ENCODE peak calls at places on chromosomes 5 and 9, in six cellular contexts. One of them, this sample, is unnamed.

GRCh38 chr9:4762889-4763521 is 22.0 kb upstream of the AK3 start:
- DNase-seq in keratinocyte: no peak
- DNase-seq in GM23248: peak; percentile 62
- DNase-seq in heart left ventricle: peak; percentile 56
- DNase-seq in Peyer's patch: no peak
- DNase-seq in PC-3: no peak
- DNase-seq in this sample: no peak

GRCh38 chr5:150567031-150567680 is 59.2 kb downstream of the NDST1 start:
- DNase-seq in heart left ventricle: no peak
- DNase-seq in PC-3: no peak
- DNase-seq in keratinocyte: no peak
- DNase-seq in Peyer's patch: no peak
- DNase-seq in GM23248: peak; percentile 89
- DNase-seq in this sample: no peak

GRCh38 chr5:151123897-151124751 is 33.5 kb downstream of the ANXA6 start:
- DNase-seq in GM23248: peak; percentile 45
- DNase-seq in keratinocyte: no peak
- DNase-seq in Peyer's patch: peak; percentile 88
- DNase-seq in PC-3: peak; percentile 53
- DNase-seq in heart left ventricle: peak; percentile 82
- DNase-seq in this sample: peak; percentile 91

GRCh38 chr9:131484051-131484445 is 18.7 kb upstream of the POMT1 start:
- DNase-seq in GM23248: no peak
- DNase-seq in PC-3: no peak
- DNase-seq in keratinocyte: no peak
- DNase-seq in heart left ventricle: no peak
- DNase-seq in Peyer's patch: no peak
- DNase-seq in this sample: no peak

GRCh38 chr9:34145165-34145564 is 18.7 kb upstream of the DCAF12 start:
- DNase-seq in heart left ventricle: no peak
- DNase-seq in Peyer's patch: no peak
- DNase-seq in keratinocyte: no peak
- DNase-seq in GM23248: peak; percentile 32
- DNase-seq in PC-3: no peak
- DNase-seq in this sample: peak; percentile 70

GRCh38 chr9:89137548-89138462 is 40.8 kb downstream of the SHC3 start:
- DNase-seq in keratinocyte: peak; percentile 38
- DNase-seq in GM23248: peak; percentile 97
- DNase-seq in Peyer's patch: no peak
- DNase-seq in heart left ventricle: peak; percentile 61
- DNase-seq in PC-3: peak; percentile 90
- DNase-seq in this sample: peak; percentile 5

GRCh38 chr9:131585375-131585774 is 40.1 kb downstream of the PRRT1B start:
- DNase-seq in keratinocyte: no peak
- DNase-seq in PC-3: no peak
- DNase-seq in heart left ventricle: peak; percentile 45
- DNase-seq in GM23248: no peak
- DNase-seq in Peyer's patch: peak; percentile 68
- DNase-seq in this sample: no peak

GRCh38 chr5:177507165-177507564 is 2.5 kb downstream of the DOK3 start:
- DNase-seq in Peyer's patch: no peak
- DNase-seq in PC-3: peak; percentile 27
- DNase-seq in heart left ventricle: no peak
- DNase-seq in keratinocyte: no peak
- DNase-seq in GM23248: peak; percentile 42
- DNase-seq in this sample: no peak

GRCh38 chr5:151463137-151464029 is 16.0 kb downstream of the SLC36A1 start:
- DNase-seq in GM23248: no peak
- DNase-seq in keratinocyte: no peak
- DNase-seq in PC-3: peak; percentile 41
- DNase-seq in Peyer's patch: no peak
- DNase-seq in heart left ventricle: no peak
- DNase-seq in this sample: no peak

GRCh38 chr9:123378956-123379660 is 23.1 kb downstream of the CRB2 start:
- DNase-seq in PC-3: no peak
- DNase-seq in Peyer's patch: no peak
- DNase-seq in GM23248: no peak
- DNase-seq in keratinocyte: no peak
- DNase-seq in heart left ventricle: no peak
- DNase-seq in this sample: no peak

GRCh38 chr5:1228121-1228520 is 2.9 kb downstream of the SLC6A18 start:
- DNase-seq in heart left ventricle: no peak
- DNase-seq in PC-3: no peak
- DNase-seq in Peyer's patch: no peak
- DNase-seq in GM23248: no peak
- DNase-seq in keratinocyte: no peak
- DNase-seq in this sample: no peak

GRCh38 chr5:113047733-113048652 is 71.4 kb downstream of the DCP2 start:
- DNase-seq in heart left ventricle: peak; percentile 49
- DNase-seq in GM23248: no peak
- DNase-seq in Peyer's patch: peak; percentile 39
- DNase-seq in PC-3: no peak
- DNase-seq in keratinocyte: no peak
- DNase-seq in this sample: no peak

GRCh38 chr5:167944121-167944858 is 347.2 kb upstream of the WWC1 start:
- DNase-seq in GM23248: no peak
- DNase-seq in heart left ventricle: peak; percentile 81
- DNase-seq in Peyer's patch: no peak
- DNase-seq in PC-3: no peak
- DNase-seq in keratinocyte: no peak
- DNase-seq in this sample: no peak

GRCh38 chr5:167943353-167943752 is 348.1 kb upstream of the WWC1 start:
- DNase-seq in heart left ventricle: no peak
- DNase-seq in PC-3: no peak
- DNase-seq in Peyer's patch: no peak
- DNase-seq in GM23248: no peak
- DNase-seq in keratinocyte: no peak
- DNase-seq in this sample: no peak

GRCh38 chr5:167949435-167949834 is 342.0 kb upstream of the WWC1 start:
- DNase-seq in PC-3: no peak
- DNase-seq in GM23248: peak; percentile 60
- DNase-seq in heart left ventricle: no peak
- DNase-seq in Peyer's patch: no peak
- DNase-seq in keratinocyte: no peak
- DNase-seq in this sample: no peak

GRCh38 chr5:167947312-167947711 is 344.1 kb upstream of the WWC1 start:
- DNase-seq in GM23248: peak; percentile 54
- DNase-seq in heart left ventricle: no peak
- DNase-seq in Peyer's patch: no peak
- DNase-seq in PC-3: no peak
- DNase-seq in keratinocyte: no peak
- DNase-seq in this sample: no peak

DNA sequence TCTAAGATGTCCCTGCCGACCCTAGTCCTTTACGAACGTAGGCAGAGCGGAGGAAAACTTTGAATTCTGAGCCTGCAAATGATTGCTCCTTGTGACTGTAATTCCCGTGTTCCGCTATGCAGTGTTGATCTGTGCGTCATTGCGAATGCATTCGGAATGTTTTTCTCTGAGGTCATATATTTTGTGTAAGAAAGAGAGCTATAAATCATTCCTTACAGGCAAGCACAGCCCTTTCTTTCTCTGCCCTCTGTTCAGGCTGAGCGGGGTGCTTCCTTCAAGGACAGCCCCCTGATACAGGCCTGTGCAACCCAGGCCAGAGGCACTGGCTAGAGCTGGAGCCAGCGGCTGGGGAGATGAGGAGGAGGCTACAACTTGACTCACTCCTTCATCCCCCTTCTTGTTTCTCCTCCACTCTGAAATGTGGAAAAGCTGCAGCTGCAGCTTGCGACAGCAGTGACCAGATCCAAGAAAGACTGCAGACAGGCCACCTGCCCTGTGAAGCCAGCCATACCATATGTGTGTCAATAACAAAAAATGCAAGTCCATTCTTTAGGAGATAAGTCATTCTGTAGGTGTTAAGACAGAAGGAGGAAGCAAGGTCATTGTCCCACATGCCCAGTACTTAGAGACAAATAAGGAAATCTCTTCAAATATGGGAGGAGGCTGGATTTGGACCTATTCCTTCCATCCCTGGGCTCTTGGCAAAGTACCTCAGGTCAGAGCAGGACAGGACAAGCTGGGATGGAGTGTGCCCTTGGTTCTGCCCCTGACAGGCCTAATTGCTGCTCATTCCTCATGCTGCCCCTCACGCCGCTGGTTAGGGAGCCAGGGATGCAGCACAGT is 345.7 kb upstream of the WWC1 start:
- DNase-seq in keratinocyte: no peak
- DNase-seq in GM23248: peak; percentile 84
- DNase-seq in PC-3: no peak
- DNase-seq in heart left ventricle: peak; percentile 74
- DNase-seq in Peyer's patch: no peak
- DNase-seq in this sample: no peak
- H3K4me1 ChIP-seq in keratinocyte: peaks cover 30% of the 10 kb centered on the region
- H3K4me1 ChIP-seq in GM23248: peaks cover 99% of the 10 kb centered on the region
- H3K4me1 ChIP-seq in PC-3: no peaks in the 10 kb centered on the region
- H3K4me1 ChIP-seq in heart left ventricle: no peaks in the 10 kb centered on the region
- H3K4me1 ChIP-seq in Peyer's patch: no peaks in the 10 kb centered on the region
- H3K4me1 ChIP-seq in this sample: peaks cover 3% of the 10 kb centered on the region

DNA sequence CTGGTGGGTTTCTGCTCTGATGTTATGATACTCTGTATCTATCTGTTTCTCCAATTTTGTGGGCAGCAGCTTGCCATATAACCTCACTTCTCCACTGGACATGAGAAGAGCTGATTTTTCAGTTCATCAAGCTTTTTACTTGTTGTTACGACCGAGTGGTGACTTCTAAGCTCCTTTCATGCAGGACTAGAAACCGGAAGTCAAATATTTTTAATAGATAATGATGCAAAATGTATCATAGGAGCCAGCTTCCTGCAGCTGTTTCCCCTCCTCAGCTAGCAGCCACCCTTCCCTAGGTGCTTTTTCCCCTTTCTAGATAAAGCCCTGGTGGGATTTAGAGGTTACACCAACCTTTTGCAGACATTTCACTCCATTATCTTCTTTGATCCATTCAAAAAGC is 17.0 kb upstream of the ADAM19 start:
- DNase-seq in GM23248: no peak
- DNase-seq in PC-3: no peak
- DNase-seq in heart left ventricle: no peak
- DNase-seq in Peyer's patch: peak; percentile 53
- DNase-seq in keratinocyte: no peak
- DNase-seq in this sample: no peak
- H3K27ac ChIP-seq in GM23248: no peak overlapping the region
- H3K27ac ChIP-seq in PC-3: no peak overlapping the region
- H3K27ac ChIP-seq in heart left ventricle: no peak overlapping the region
- H3K27ac ChIP-seq in Peyer's patch: no peak overlapping the region
- H3K27ac ChIP-seq in keratinocyte: no peak overlapping the region
- H3K27ac ChIP-seq in this sample: no peak overlapping the region

DNA sequence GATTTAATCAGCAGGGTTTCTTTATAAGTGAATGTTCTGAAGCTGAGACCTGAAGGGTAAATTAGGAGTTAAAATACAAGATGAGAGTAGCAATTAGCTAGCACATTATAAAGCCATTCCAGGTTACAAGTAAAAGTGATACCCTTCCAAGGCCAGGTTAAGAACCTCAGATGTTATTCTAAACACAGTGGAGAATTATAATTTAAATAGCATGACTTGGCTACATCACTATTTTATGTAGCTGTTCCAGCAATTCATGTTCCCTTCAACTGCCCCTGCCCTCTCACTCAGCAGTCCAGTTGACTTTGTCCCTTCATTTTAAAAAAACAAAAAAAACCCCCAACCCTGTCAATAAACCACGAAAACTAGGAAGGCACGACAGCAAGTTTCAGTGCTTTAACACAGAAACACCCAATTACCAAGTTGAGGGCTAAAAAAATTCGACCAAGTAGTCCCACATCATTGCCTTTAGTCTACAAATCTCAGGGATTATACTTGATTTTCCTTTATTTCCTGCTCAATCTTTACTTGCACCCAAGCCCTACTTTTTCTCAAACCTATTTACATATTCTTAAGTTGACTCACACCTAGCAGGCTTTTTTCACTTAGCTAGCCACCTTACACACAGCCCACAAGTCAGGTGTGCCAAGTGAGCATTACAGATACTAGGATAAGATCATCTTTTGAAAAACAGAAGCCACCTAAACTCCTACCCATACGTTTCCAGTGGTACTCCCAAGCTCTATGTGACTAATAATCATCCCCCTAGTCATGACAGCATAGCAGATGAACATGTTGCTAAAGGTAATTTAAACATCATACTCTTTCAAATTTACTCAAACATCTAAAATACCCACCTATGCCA is 3.4 kb downstream of the RPL37 start:
- DNase-seq in PC-3: no peak
- DNase-seq in heart left ventricle: no peak
- DNase-seq in Peyer's patch: no peak
- DNase-seq in keratinocyte: no peak
- DNase-seq in GM23248: no peak
- DNase-seq in this sample: no peak
- H3K4me3 ChIP-seq in PC-3: peak overlapping the region; percentile 87
- H3K4me3 ChIP-seq in heart left ventricle: no peak overlapping the region
- H3K4me3 ChIP-seq in Peyer's patch: no peak overlapping the region
- H3K4me3 ChIP-seq in keratinocyte: no peak overlapping the region
- H3K4me3 ChIP-seq in GM23248: no peak overlapping the region
- H3K4me3 ChIP-seq in this sample: no peak overlapping the region

GRCh38 chr5:119353686-119354366 is 2.0 kb upstream of the TNFAIP8 start:
- DNase-seq in heart left ventricle: no peak
- DNase-seq in GM23248: no peak
- DNase-seq in Peyer's patch: peak; percentile 71
- DNase-seq in keratinocyte: no peak
- DNase-seq in PC-3: no peak
- DNase-seq in this sample: no peak
- H3K4me1 ChIP-seq in heart left ventricle: peaks cover 53% of the 10 kb centered on the region
- H3K4me1 ChIP-seq in GM23248: peaks cover 15% of the 10 kb centered on the region
- H3K4me1 ChIP-seq in Peyer's patch: no peaks in the 10 kb centered on the region
- H3K4me1 ChIP-seq in keratinocyte: peaks cover 20% of the 10 kb centered on the region
- H3K4me1 ChIP-seq in PC-3: peaks cover 37% of the 10 kb centered on the region
- H3K4me1 ChIP-seq in this sample: peaks cover 32% of the 10 kb centered on the region

GRCh38 chr5:52875827-52876226 is 88.1 kb downstream of the ITGA1 start:
- DNase-seq in PC-3: no peak
- DNase-seq in GM23248: peak; percentile 4
- DNase-seq in keratinocyte: no peak
- DNase-seq in heart left ventricle: no peak
- DNase-seq in Peyer's patch: no peak
- DNase-seq in this sample: no peak

GRCh38 chr5:52867809-52868208 is 80.1 kb downstream of the ITGA1 start:
- DNase-seq in keratinocyte: no peak
- DNase-seq in PC-3: peak; percentile 27
- DNase-seq in GM23248: peak; percentile 29
- DNase-seq in Peyer's patch: no peak
- DNase-seq in heart left ventricle: no peak
- DNase-seq in this sample: no peak

GRCh38 chr5:52868417-52868816 is 80.7 kb downstream of the ITGA1 start:
- DNase-seq in PC-3: no peak
- DNase-seq in heart left ventricle: no peak
- DNase-seq in Peyer's patch: no peak
- DNase-seq in GM23248: no peak
- DNase-seq in keratinocyte: no peak
- DNase-seq in this sample: no peak

GRCh38 chr5:52869391-52869790 is 81.7 kb downstream of the ITGA1 start:
- DNase-seq in GM23248: no peak
- DNase-seq in PC-3: no peak
- DNase-seq in keratinocyte: no peak
- DNase-seq in heart left ventricle: no peak
- DNase-seq in Peyer's patch: no peak
- DNase-seq in this sample: no peak

GRCh38 chr5:52870448-52870847 is 82.7 kb downstream of the ITGA1 start:
- DNase-seq in Peyer's patch: no peak
- DNase-seq in heart left ventricle: peak; percentile 45
- DNase-seq in keratinocyte: no peak
- DNase-seq in PC-3: no peak
- DNase-seq in GM23248: peak; percentile 35
- DNase-seq in this sample: no peak
- H3K27ac ChIP-seq in Peyer's patch: no peak overlapping the region
- H3K27ac ChIP-seq in heart left ventricle: no peak overlapping the region
- H3K27ac ChIP-seq in keratinocyte: no peak overlapping the region
- H3K27ac ChIP-seq in PC-3: no peak overlapping the region
- H3K27ac ChIP-seq in GM23248: no peak overlapping the region
- H3K27ac ChIP-seq in this sample: no peak overlapping the region

GRCh38 chr5:33890633-33891032 is 1.2 kb downstream of the ADAMTS12 start:
- DNase-seq in Peyer's patch: no peak
- DNase-seq in PC-3: no peak
- DNase-seq in heart left ventricle: no peak
- DNase-seq in GM23248: peak; percentile 67
- DNase-seq in keratinocyte: no peak
- DNase-seq in this sample: no peak
- H3K4me3 ChIP-seq in Peyer's patch: no peak overlapping the region
- H3K4me3 ChIP-seq in PC-3: no peak overlapping the region
- H3K4me3 ChIP-seq in heart left ventricle: peak overlapping the region; percentile 53
- H3K4me3 ChIP-seq in GM23248: peak overlapping the region; percentile 83
- H3K4me3 ChIP-seq in keratinocyte: no peak overlapping the region
- H3K4me3 ChIP-seq in this sample: no peak overlapping the region